ENCODE peak calls at places on chromosomes 6 and 20, in nine cellular contexts. O is type B pancreatic cell; D is tibial artery; U is lower leg skin; Q is AG09319; B is tibial nerve; R is CD4-positive, alpha-beta T cell; T is foreskin fibroblast; H is keratinocyte. J is an unnamed sample.

GRCh38 chr20:16709017-16709416 is 20.8 kb upstream of the SNRPB2 start:
- DNase-seq in O (no peak), D (no peak), U (no peak), Q (no peak), B (no peak), R (no peak), T (no peak), H (no peak), J (no peak)

GRCh38 chr6:134590449-134590848 is 272.5 kb upstream of the SGK1 start:
- DNase-seq in O (no peak), D (no peak), U (no peak), Q (no peak), B (no peak), R (no peak), T (peak; percentile 84), H (peak; percentile 76), J (no peak)

GRCh38 chr6:31114540-31114876 is at the start of gene PSORS1C1:
- DNase-seq in O (no peak), D (peak; percentile 92), U (peak; percentile 89), Q (peak; percentile 87), B (peak; percentile 33), R (no peak), T (peak; percentile 95), H (peak; percentile 88), J (no peak)

GRCh38 chr6:121055572-121056163 is 278.6 kb downstream of the TBC1D32 start:
- DNase-seq in O (no peak), D (no peak), U (no peak), Q (peak; percentile 11), B (no peak), R (no peak), T (peak; percentile 23), H (peak; percentile 5), J (no peak)

GRCh38 chr6:11174245-11174616 is 58.2 kb downstream of the NEDD9 start:
- DNase-seq in O (peak; percentile 29), D (no peak), U (no peak), Q (no peak), B (no peak), R (no peak), T (no peak), H (no peak), J (no peak)

GRCh38 chr6:166435574-166435973 is 52.8 kb upstream of the MPC1 start:
- DNase-seq in O (no peak), D (peak; percentile 69), U (peak; percentile 62), Q (no peak), B (no peak), R (peak; percentile 41), T (peak; percentile 1), H (no peak), J (no peak)

GRCh38 chr20:8250539-8251200 is 118.6 kb downstream of the PLCB1 start:
- DNase-seq in O (no peak), D (no peak), U (no peak), Q (no peak), B (no peak), R (no peak), T (no peak), H (no peak), J (no peak)

GRCh38 chr20:58868795-58869194 is 16.3 kb downstream of the GNAS start:
- DNase-seq in O (no peak), D (no peak), U (no peak), Q (no peak), B (no peak), R (no peak), T (no peak), H (no peak), J (peak; percentile 19)

GRCh38 chr20:38125157-38126056 is 39.7 kb downstream of the TGM2 start:
- DNase-seq in O (peak; percentile 67), D (peak; percentile 91), U (no peak), Q (no peak), B (peak; percentile 41), R (no peak), T (no peak), H (no peak), J (peak; percentile 94)

GRCh38 chr6:157763894-157764345 is 59.1 kb upstream of the SNX9 start:
- DNase-seq in O (no peak), D (no peak), U (no peak), Q (no peak), B (no peak), R (no peak), T (no peak), H (no peak), J (no peak)

GRCh38 chr6:157761926-157762325 is 61.1 kb upstream of the SNX9 start:
- DNase-seq in O (no peak), D (no peak), U (no peak), Q (no peak), B (no peak), R (no peak), T (no peak), H (no peak), J (no peak)

GRCh38 chr6:157763129-157763893 is 59.7 kb upstream of the SNX9 start:
- DNase-seq in O (peak; percentile 76), D (no peak), U (peak; percentile 91), Q (no peak), B (no peak), R (peak; percentile 25), T (no peak), H (peak; percentile 100), J (no peak)

GRCh38 chr6:157761331-157761921 is 61.6 kb upstream of the SNX9 start:
- DNase-seq in O (no peak), D (no peak), U (no peak), Q (no peak), B (no peak), R (peak; percentile 36), T (no peak), H (no peak), J (no peak)

GRCh38 chr6:157762636-157763035 is 60.4 kb upstream of the SNX9 start:
- DNase-seq in O (no peak), D (no peak), U (no peak), Q (no peak), B (no peak), R (no peak), T (no peak), H (no peak), J (no peak)
- TF ChIP-seq CTCF in O (no peak), D (no peak), U (no peak), Q (no peak), B (no peak), R (no peak), T (no peak), H (peak; percentile 11), J (no peak)

DNA sequence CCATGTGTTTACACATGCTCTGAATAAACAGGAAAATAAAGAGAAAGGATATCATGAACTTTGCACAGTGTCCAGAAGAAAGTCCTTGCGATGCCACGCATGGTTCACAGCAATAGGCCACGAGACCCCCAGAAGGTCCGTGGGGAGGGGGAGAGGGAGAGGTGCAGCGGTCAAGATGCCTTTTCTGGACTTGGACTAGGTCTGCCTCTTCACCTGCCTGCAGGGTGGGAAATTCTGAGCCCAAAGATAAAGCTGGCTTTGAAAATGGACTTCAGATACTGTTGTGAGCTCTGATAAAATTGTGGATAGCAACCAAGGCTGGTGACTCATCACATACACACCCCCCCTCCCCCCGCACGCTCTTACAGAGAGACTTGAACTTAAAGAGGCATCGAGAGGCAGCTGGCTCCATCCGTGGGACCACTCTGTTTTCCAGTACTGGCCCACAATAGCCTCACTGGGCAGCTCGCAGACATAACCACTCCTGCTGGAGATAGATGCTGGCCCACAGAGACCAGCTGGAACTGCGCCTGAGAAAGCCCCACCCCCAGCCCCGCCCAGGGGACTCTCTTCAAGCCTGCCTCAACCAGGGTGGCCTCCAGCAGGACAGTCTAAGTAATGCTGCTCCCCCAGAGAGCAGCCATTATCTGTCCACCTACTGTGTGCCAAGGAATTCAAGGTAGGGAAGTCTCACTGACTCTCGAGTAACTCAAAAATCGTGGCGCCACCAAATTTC is 21.2 kb upstream of the NFATC2 start:
- DNase-seq in O (no peak), D (peak; percentile 74), U (peak; percentile 45), Q (peak; percentile 61), B (peak; percentile 57), R (no peak), T (peak; percentile 71), H (no peak), J (peak; percentile 88)
- TF ChIP-seq CTCF in O (peak; percentile 47), D (no peak), U (no peak), Q (no peak), B (no peak), R (no peak), T (no peak), H (no peak), J (no peak)

GRCh38 chr6:157021267-157022021 is 244.3 kb downstream of the ARID1B start:
- DNase-seq in O (peak; percentile 92), D (peak; percentile 94), U (peak; percentile 89), Q (peak; percentile 77), B (peak; percentile 82), R (peak; percentile 91), T (peak; percentile 86), H (no peak), J (peak; percentile 96)
- TF ChIP-seq CTCF in O (peak; percentile 63), D (peak; percentile 40), U (no peak), Q (no peak), B (peak; percentile 40), R (peak; percentile 42), T (peak; percentile 32), H (peak; percentile 30), J (no peak)

GRCh38 chr6:124008689-124009371 is 205.2 kb downstream of the NKAIN2 start:
- DNase-seq in O (no peak), D (no peak), U (no peak), Q (no peak), B (no peak), R (no peak), T (no peak), H (no peak), J (no peak)

GRCh38 chr6:124010574-124010973 is 206.9 kb downstream of the NKAIN2 start:
- DNase-seq in O (no peak), D (no peak), U (no peak), Q (no peak), B (no peak), R (no peak), T (no peak), H (no peak), J (no peak)

GRCh38 chr6:124009372-124009765 is 205.7 kb downstream of the NKAIN2 start:
- DNase-seq in O (no peak), D (no peak), U (no peak), Q (no peak), B (no peak), R (no peak), T (no peak), H (no peak), J (no peak)

GRCh38 chr6:124007266-124007665 is 203.6 kb downstream of the NKAIN2 start:
- DNase-seq in O (no peak), D (no peak), U (no peak), Q (no peak), B (no peak), R (no peak), T (no peak), H (no peak), J (no peak)

DNA sequence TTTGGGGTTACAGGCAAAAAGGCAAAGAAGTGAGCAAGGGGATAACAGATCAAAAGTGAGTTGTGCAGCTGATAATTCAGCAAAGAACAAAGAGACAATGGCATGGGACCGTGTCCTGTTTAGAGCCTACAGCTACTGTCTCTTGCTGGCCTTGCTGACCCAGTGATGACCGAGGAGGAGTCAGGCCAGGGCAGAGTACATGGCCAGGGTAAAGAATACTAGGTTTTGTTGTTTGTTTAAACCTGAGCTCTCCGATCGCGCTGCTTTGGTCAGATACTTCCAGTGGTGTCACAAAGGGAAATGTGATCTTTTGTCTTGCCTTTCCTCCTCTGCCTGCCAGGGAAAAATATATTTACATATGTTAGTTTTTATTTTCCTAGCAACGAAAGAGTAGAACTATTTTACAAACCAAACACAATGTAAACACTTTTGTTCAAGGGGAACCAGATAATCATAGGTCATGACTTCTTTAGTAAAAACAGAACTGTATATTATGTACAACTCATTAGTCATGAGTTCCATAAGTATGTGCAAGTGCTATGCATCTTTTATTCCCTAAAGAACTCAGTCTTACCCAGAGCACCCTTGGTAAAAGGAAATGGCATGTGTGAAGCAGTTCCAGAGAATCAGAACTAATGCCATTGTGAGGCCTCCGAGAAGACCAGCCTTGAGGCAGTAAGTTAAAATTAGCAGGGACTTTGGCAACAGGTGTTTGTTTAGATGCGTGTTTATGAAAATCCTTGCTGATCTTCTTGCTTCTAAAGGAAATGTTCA is 204.4 kb downstream of the NKAIN2 start:
- DNase-seq in O (no peak), D (no peak), U (no peak), Q (no peak), B (no peak), R (no peak), T (no peak), H (no peak), J (no peak)
- TF ChIP-seq CTCF in O (no peak), D (no peak), U (no peak), Q (no peak), B (no peak), R (no peak), T (no peak), H (no peak), J (no peak)

J was measured in coronary artery.